ENCODE peak calls at places on chromosomes 4 and X, in four cellular contexts. One of them, this sample, is unnamed.

GRCh38 chr4:37889849-37890500 is 909 bp upstream of the TBC1D1 start:
- DNase-seq in left cardiac atrium: no peak
- DNase-seq in foreskin fibroblast: no peak
- DNase-seq in stimulated activated CD4-positive, alpha-beta T cell treated with anti-CD3 and anti-CD28 coated beads, Interleukin-12 subunit alpha, Interleukin-12 subunit beta, amount 100 ng/mL, for 48 hours: no peak
- DNase-seq in this sample: no peak

GRCh38 chr4:141567326-141567915 is 69.0 kb upstream of the IL15 start:
- DNase-seq in foreskin fibroblast: no peak
- DNase-seq in stimulated activated CD4-positive, alpha-beta T cell treated with anti-CD3 and anti-CD28 coated beads, Interleukin-12 subunit alpha, Interleukin-12 subunit beta, amount 100 ng/mL, for 48 hours: no peak
- DNase-seq in left cardiac atrium: no peak
- DNase-seq in this sample: no peak

GRCh38 chr4:86401826-86402225 is 42.0 kb upstream of the MAPK10 start:
- DNase-seq in foreskin fibroblast: peak; percentile 59
- DNase-seq in stimulated activated CD4-positive, alpha-beta T cell treated with anti-CD3 and anti-CD28 coated beads, Interleukin-12 subunit alpha, Interleukin-12 subunit beta, amount 100 ng/mL, for 48 hours: no peak
- DNase-seq in left cardiac atrium: no peak
- DNase-seq in this sample: no peak

GRCh38 chrX:27336466-27337091 is 126.6 kb downstream of the PPP4R3C start:
- DNase-seq in left cardiac atrium: no peak
- DNase-seq in foreskin fibroblast: no peak
- DNase-seq in stimulated activated CD4-positive, alpha-beta T cell treated with anti-CD3 and anti-CD28 coated beads, Interleukin-12 subunit alpha, Interleukin-12 subunit beta, amount 100 ng/mL, for 48 hours: peak; percentile 1
- DNase-seq in this sample: no peak

GRCh38 chr4:115657991-115658390 is 544.6 kb upstream of the NDST4 start:
- DNase-seq in stimulated activated CD4-positive, alpha-beta T cell treated with anti-CD3 and anti-CD28 coated beads, Interleukin-12 subunit alpha, Interleukin-12 subunit beta, amount 100 ng/mL, for 48 hours: no peak
- DNase-seq in foreskin fibroblast: no peak
- DNase-seq in left cardiac atrium: no peak
- DNase-seq in this sample: no peak

GRCh38 chr4:143883529-143883928 is 21.8 kb downstream of the GYPE start:
- DNase-seq in foreskin fibroblast: no peak
- DNase-seq in left cardiac atrium: no peak
- DNase-seq in stimulated activated CD4-positive, alpha-beta T cell treated with anti-CD3 and anti-CD28 coated beads, Interleukin-12 subunit alpha, Interleukin-12 subunit beta, amount 100 ng/mL, for 48 hours: no peak
- DNase-seq in this sample: no peak

GRCh38 chr4:112655270-112655669 is 18.3 kb downstream of the LARP7 start:
- DNase-seq in stimulated activated CD4-positive, alpha-beta T cell treated with anti-CD3 and anti-CD28 coated beads, Interleukin-12 subunit alpha, Interleukin-12 subunit beta, amount 100 ng/mL, for 48 hours: no peak
- DNase-seq in foreskin fibroblast: no peak
- DNase-seq in left cardiac atrium: no peak
- DNase-seq in this sample: no peak

GRCh38 chr4:57163530-57164459 is 53.6 kb upstream of the IGFBP7 start:
- DNase-seq in stimulated activated CD4-positive, alpha-beta T cell treated with anti-CD3 and anti-CD28 coated beads, Interleukin-12 subunit alpha, Interleukin-12 subunit beta, amount 100 ng/mL, for 48 hours: peak; percentile 60
- DNase-seq in left cardiac atrium: peak; percentile 83
- DNase-seq in foreskin fibroblast: peak; percentile 75
- DNase-seq in this sample: no peak

GRCh38 chrX:1442724-1443367 is 9.9 kb downstream of the ASMTL start:
- DNase-seq in left cardiac atrium: peak; percentile 10
- DNase-seq in foreskin fibroblast: no peak
- DNase-seq in stimulated activated CD4-positive, alpha-beta T cell treated with anti-CD3 and anti-CD28 coated beads, Interleukin-12 subunit alpha, Interleukin-12 subunit beta, amount 100 ng/mL, for 48 hours: no peak
- DNase-seq in this sample: no peak

GRCh38 chrX:3362956-3363355 is 16.5 kb upstream of the MXRA5 start:
- DNase-seq in left cardiac atrium: no peak
- DNase-seq in stimulated activated CD4-positive, alpha-beta T cell treated with anti-CD3 and anti-CD28 coated beads, Interleukin-12 subunit alpha, Interleukin-12 subunit beta, amount 100 ng/mL, for 48 hours: no peak
- DNase-seq in foreskin fibroblast: no peak
- DNase-seq in this sample: no peak

GRCh38 chr4:153022233-153022632 is 86.1 kb downstream of the FHDC1 start:
- DNase-seq in foreskin fibroblast: no peak
- DNase-seq in left cardiac atrium: no peak
- DNase-seq in stimulated activated CD4-positive, alpha-beta T cell treated with anti-CD3 and anti-CD28 coated beads, Interleukin-12 subunit alpha, Interleukin-12 subunit beta, amount 100 ng/mL, for 48 hours: no peak
- DNase-seq in this sample: no peak

GRCh38 chrX:2464677-2465166 is 36.1 kb downstream of the DHRSX start:
- DNase-seq in foreskin fibroblast: no peak
- DNase-seq in left cardiac atrium: no peak
- DNase-seq in stimulated activated CD4-positive, alpha-beta T cell treated with anti-CD3 and anti-CD28 coated beads, Interleukin-12 subunit alpha, Interleukin-12 subunit beta, amount 100 ng/mL, for 48 hours: no peak
- DNase-seq in this sample: no peak

GRCh38 chr4:44760142-44760898 is 34.0 kb upstream of the GNPDA2 start:
- DNase-seq in foreskin fibroblast: peak; percentile 1
- DNase-seq in left cardiac atrium: no peak
- DNase-seq in stimulated activated CD4-positive, alpha-beta T cell treated with anti-CD3 and anti-CD28 coated beads, Interleukin-12 subunit alpha, Interleukin-12 subunit beta, amount 100 ng/mL, for 48 hours: no peak
- DNase-seq in this sample: peak; percentile 8

GRCh38 chrX:123450217-123450616 is 266.1 kb downstream of the GRIA3 start:
- DNase-seq in stimulated activated CD4-positive, alpha-beta T cell treated with anti-CD3 and anti-CD28 coated beads, Interleukin-12 subunit alpha, Interleukin-12 subunit beta, amount 100 ng/mL, for 48 hours: no peak
- DNase-seq in foreskin fibroblast: no peak
- DNase-seq in left cardiac atrium: no peak
- DNase-seq in this sample: no peak

GRCh38 chr4:5774416-5775056 is 63.5 kb downstream of the EVC start:
- DNase-seq in foreskin fibroblast: no peak
- DNase-seq in stimulated activated CD4-positive, alpha-beta T cell treated with anti-CD3 and anti-CD28 coated beads, Interleukin-12 subunit alpha, Interleukin-12 subunit beta, amount 100 ng/mL, for 48 hours: no peak
- DNase-seq in left cardiac atrium: no peak
- DNase-seq in this sample: no peak

GRCh38 chrX:103407776-103408175 is 31.4 kb downstream of the BEX3 start:
- DNase-seq in left cardiac atrium: no peak
- DNase-seq in foreskin fibroblast: no peak
- DNase-seq in stimulated activated CD4-positive, alpha-beta T cell treated with anti-CD3 and anti-CD28 coated beads, Interleukin-12 subunit alpha, Interleukin-12 subunit beta, amount 100 ng/mL, for 48 hours: no peak
- DNase-seq in this sample: no peak

GRCh38 chr4:95256108-95256835 is 292.5 kb downstream of the UNC5C start:
- DNase-seq in left cardiac atrium: no peak
- DNase-seq in stimulated activated CD4-positive, alpha-beta T cell treated with anti-CD3 and anti-CD28 coated beads, Interleukin-12 subunit alpha, Interleukin-12 subunit beta, amount 100 ng/mL, for 48 hours: no peak
- DNase-seq in foreskin fibroblast: no peak
- DNase-seq in this sample: no peak

GRCh38 chr4:40363382-40363920 is 28.3 kb downstream of the CHRNA9 start:
- DNase-seq in left cardiac atrium: no peak
- DNase-seq in foreskin fibroblast: no peak
- DNase-seq in stimulated activated CD4-positive, alpha-beta T cell treated with anti-CD3 and anti-CD28 coated beads, Interleukin-12 subunit alpha, Interleukin-12 subunit beta, amount 100 ng/mL, for 48 hours: no peak
- DNase-seq in this sample: no peak

GRCh38 chrX:72169008-72169728 is 12.4 kb upstream of the PIN4 start:
- DNase-seq in left cardiac atrium: no peak
- DNase-seq in stimulated activated CD4-positive, alpha-beta T cell treated with anti-CD3 and anti-CD28 coated beads, Interleukin-12 subunit alpha, Interleukin-12 subunit beta, amount 100 ng/mL, for 48 hours: no peak
- DNase-seq in foreskin fibroblast: no peak
- DNase-seq in this sample: no peak

GRCh38 chr4:88211473-88212252 is 53.2 kb upstream of the ABCG2 start:
- DNase-seq in left cardiac atrium: no peak
- DNase-seq in stimulated activated CD4-positive, alpha-beta T cell treated with anti-CD3 and anti-CD28 coated beads, Interleukin-12 subunit alpha, Interleukin-12 subunit beta, amount 100 ng/mL, for 48 hours: no peak
- DNase-seq in foreskin fibroblast: peak; percentile 28
- DNase-seq in this sample: no peak

GRCh38 chr4:99945718-99946345 is 586 bp downstream of the DNAJB14 start:
- DNase-seq in stimulated activated CD4-positive, alpha-beta T cell treated with anti-CD3 and anti-CD28 coated beads, Interleukin-12 subunit alpha, Interleukin-12 subunit beta, amount 100 ng/mL, for 48 hours: peak; percentile 32
- DNase-seq in foreskin fibroblast: no peak
- DNase-seq in left cardiac atrium: no peak
- DNase-seq in this sample: no peak